ENCODE peak calls at places on chromosome 16, in eight cellular contexts. L is substantia nigra, H is NCI-H1092 treated with DMSO at 0.1 percent for 48 hours, Q is iris pigment epithelial cell, O is heart left ventricle, K is adipocyte, J is anterior cingulate cortex, N is COR-L47. Z is an unnamed sample.

GRCh38 chr16:69889295-69889964 is 61.7 kb upstream of the CLEC18A start:
- DNase-seq in L (no peak), H (no peak), Q (no peak), O (no peak), K (no peak), J (no peak), N (no peak), Z (no peak)

GRCh38 chr16:65323655-65324237 is 201.9 kb upstream of the CDH11 start:
- DNase-seq in L (no peak), H (no peak), Q (no peak), O (no peak), K (no peak), J (no peak), N (no peak), Z (no peak)

GRCh38 chr16:21214086-21214485 is 2.7 kb upstream of the ZP2 start:
- DNase-seq in L (no peak), H (no peak), Q (no peak), O (no peak), K (no peak), J (no peak), N (no peak), Z (no peak)

GRCh38 chr16:84442416-84443145 is 61.9 kb downstream of the MEAK7 start:
- DNase-seq in L (no peak), H (no peak), Q (no peak), O (no peak), K (no peak), J (no peak), N (no peak), Z (no peak)

GRCh38 chr16:12245923-12246290 is 269.4 kb downstream of the SNX29 start:
- DNase-seq in L (no peak), H (peak; percentile 86), Q (no peak), O (no peak), K (no peak), J (no peak), N (peak; percentile 87), Z (no peak)

GRCh38 chr16:83433201-83433600 is 374.6 kb upstream of the HSBP1 start:
- DNase-seq in L (no peak), H (no peak), Q (peak; percentile 20), O (no peak), K (peak; percentile 7), J (no peak), N (no peak), Z (no peak)

GRCh38 chr16:23952128-23953041 is 116.6 kb downstream of the PRKCB start:
- DNase-seq in L (no peak), H (peak; percentile 19), Q (peak; percentile 1), O (no peak), K (no peak), J (peak; percentile 36), N (no peak), Z (no peak)

GRCh38 chr16:24775455-24775854 is 46.0 kb downstream of the TNRC6A start:
- DNase-seq in L (no peak), H (no peak), Q (peak; percentile 67), O (no peak), K (peak; percentile 80), J (no peak), N (no peak), Z (peak; percentile 82)

GRCh38 chr16:57911711-57912110 is 59.2 kb downstream of the CNGB1 start:
- DNase-seq in L (no peak), H (no peak), Q (no peak), O (no peak), K (no peak), J (no peak), N (no peak), Z (no peak)

GRCh38 chr16:89958068-89958467 is 9.5 kb downstream of the DEF8 start:
- DNase-seq in L (no peak), H (no peak), Q (peak; percentile 44), O (no peak), K (no peak), J (no peak), N (no peak), Z (no peak)

GRCh38 chr16:84486551-84487235 is 17.8 kb downstream of the MEAK7 start:
- DNase-seq in L (no peak), H (no peak), Q (no peak), O (no peak), K (no peak), J (no peak), N (no peak), Z (no peak)

GRCh38 chr16:57004387-57005250 is 15.3 kb downstream of the NLRC5 start:
- DNase-seq in L (no peak), H (no peak), Q (no peak), O (no peak), K (no peak), J (no peak), N (no peak), Z (peak; percentile 25)

GRCh38 chr16:9053006-9053601 is 38.3 kb upstream of the HAPSTR1 start:
- DNase-seq in L (peak; percentile 7), H (peak; percentile 35), Q (peak; percentile 84), O (peak; percentile 52), K (peak; percentile 64), J (no peak), N (no peak), Z (peak; percentile 65)

GRCh38 chr16:2784536-2785100 is 2.7 kb downstream of the PRSS33 start:
- DNase-seq in L (no peak), H (no peak), Q (no peak), O (peak; percentile 16), K (no peak), J (no peak), N (no peak), Z (peak; percentile 21)